ENCODE peak calls at places on chromosomes 3 and 15, in five cellular contexts. R is lower lobe of right lung, A is brain microvascular endothelial cell, U is mesothelial cell of epicardium, J is AG09309. G is an unnamed sample.

GRCh38 chr3:99544819-99545281 is 93.5 kb upstream of the COL8A1 start:
- DNase-seq in A (peak), R (no peak), J (no peak), U (no peak), G (no peak)

GRCh38 chr3:8380904-8381704 is 120.5 kb upstream of the LMCD1 start:
- DNase-seq in J (no peak), U (no peak), R (no peak), A (no peak), G (no peak)

GRCh38 chr15:101463265-101463664 is 26.2 kb downstream of the PCSK6 start:
- DNase-seq in J (no peak), R (no peak), U (no peak), A (no peak), G (no peak)

GRCh38 chr3:144429719-144430121 is 458.1 kb downstream of the DIPK2A start:
- DNase-seq in U (no peak), J (peak), A (no peak), R (no peak), G (no peak)

GRCh38 chr3:100144255-100144866 is 30.1 kb upstream of the FILIP1L start:
- DNase-seq in R (no peak), A (no peak), U (no peak), J (no peak), G (no peak)

GRCh38 chr3:10410383-10411002 is 89.6 kb upstream of the SEC13 start:
- DNase-seq in J (no peak), A (no peak), U (no peak), R (peak), G (no peak)

GRCh38 chr3:80750637-80751036 is 982.8 kb upstream of the ROBO1 start:
- DNase-seq in A (peak), J (no peak), U (no peak), R (no peak), G (no peak)

GRCh38 chr15:88258021-88258641 is 1.6 kb upstream of the NTRK3 start:
- DNase-seq in A (no peak), R (no peak), J (no peak), U (no peak), G (no peak)

GRCh38 chr3:74624301-74624700 is 9.8 kb upstream of the CNTN3 start:
- DNase-seq in U (no peak), A (no peak), J (peak), R (no peak), G (no peak)

GRCh38 chr3:113698213-113698742 is 1.8 kb upstream of the USF3 start:
- DNase-seq in A (no peak), J (no peak), U (no peak), R (no peak), G (no peak)

GRCh38 chr3:156811092-156811862 is 14.9 kb upstream of the LEKR1 start:
- DNase-seq in U (no peak), R (no peak), A (no peak), J (peak), G (no peak)

GRCh38 chr3:49911611-49912010 is 7.9 kb upstream of the MST1R start:
- DNase-seq in J (no peak), R (no peak), A (no peak), U (no peak), G (no peak)

GRCh38 chr3:112811150-112811884 is 35.3 kb downstream of the CD200R1L start:
- DNase-seq in R (no peak), U (peak), A (peak), J (peak), G (no peak)

GRCh38 chr15:41512078-41512394 is 1.6 kb downstream of the LTK start:
- DNase-seq in U (no peak), A (no peak), J (no peak), R (no peak), G (no peak)

GRCh38 chr3:19891740-19892139 is 42.3 kb downstream of the EFHB start:
- DNase-seq in A (peak), U (no peak), J (no peak), R (no peak), G (no peak)

GRCh38 chr3:105899528-105899927 is 30.7 kb upstream of the CBLB start:
- DNase-seq in R (no peak), A (no peak), U (no peak), J (peak), G (no peak)

GRCh38 chr15:95511680-95512079 is 818.8 kb upstream of the NR2F2 start:
- DNase-seq in J (no peak), R (no peak), A (no peak), U (no peak), G (no peak)

GRCh38 chr3:117439812-117440211 is 730.2 kb downstream of the TUSC7 start:
- DNase-seq in A (peak), R (no peak), U (no peak), J (no peak), G (no peak)

GRCh38 chr15:63013052-63013808 is 29.3 kb upstream of the TPM1 start:
- DNase-seq in U (no peak), R (no peak), A (peak), J (no peak), G (no peak)

GRCh38 chr3:175777495-175777894 is 918.4 kb downstream of the NAALADL2 start:
- DNase-seq in U (no peak), J (peak), R (no peak), A (no peak), G (no peak)

GRCh38 chr15:40731034-40731433 is 24.0 kb downstream of the RMDN3 start:
- DNase-seq in A (no peak), U (no peak), R (no peak), J (no peak), G (no peak)

GRCh38 chr3:37988931-37989525 is 1.6 kb upstream of the VILL start:
- DNase-seq in R (no peak), U (no peak), J (no peak), A (no peak), G (no peak)

GRCh38 chr15:62606376-62607164 is 436.0 kb upstream of the TPM1 start:
- DNase-seq in U (no peak), J (peak), R (no peak), A (peak), G (no peak)

GRCh38 chr15:94791008-94791407 is 559.6 kb downstream of the MCTP2 start:
- DNase-seq in A (no peak), U (no peak), J (no peak), R (no peak), G (no peak)

GRCh38 chr3:42130007-42130328 is 38.8 kb downstream of the TRAK1 start:
- DNase-seq in R (no peak), U (no peak), J (no peak), A (no peak), G (no peak)

GRCh38 chr3:129238945-129239705 is 10.3 kb upstream of the COPG1 start:
- DNase-seq in A (no peak), R (peak), J (peak), U (no peak), G (no peak)

GRCh38 chr15:96273317-96274086 is 57.0 kb upstream of the NR2F2 start:
- DNase-seq in R (no peak), A (peak), J (peak), U (no peak), G (no peak)

GRCh38 chr3:31652296-31652695 is 119.6 kb downstream of the STT3B start:
- DNase-seq in A (no peak), U (no peak), J (no peak), R (no peak), G (no peak)

GRCh38 chr3:194132465-194133358 is 3.2 kb upstream of the HES1 start:
- DNase-seq in J (no peak), A (no peak), R (no peak), U (no peak), G (no peak)

GRCh38 chr3:30622047-30622545 is 15.7 kb downstream of the TGFBR2 start:
- DNase-seq in R (no peak), U (no peak), J (no peak), A (no peak), G (no peak)

GRCh38 chr15:60672400-60672799 is 193.5 kb upstream of the ICE2 start:
- DNase-seq in A (no peak), J (no peak), R (no peak), U (no peak), G (no peak)

GRCh38 chr15:35514759-35515158 is 31.2 kb downstream of the DPH6 start:
- DNase-seq in A (peak), J (peak), U (no peak), R (no peak), G (no peak)

GRCh38 chr3:47802734-47803477 is at the start of gene DHX30:
- DNase-seq in R (peak), U (peak), J (no peak), A (peak), G (peak)

GRCh38 chr3:144763878-144764454 is 792.3 kb downstream of the DIPK2A start:
- DNase-seq in U (no peak), R (no peak), A (no peak), J (no peak), G (no peak)

GRCh38 chr3:1068985-1069384 is 23.8 kb upstream of the CNTN6 start:
- DNase-seq in U (no peak), R (no peak), A (no peak), J (no peak), G (no peak)

DNA sequence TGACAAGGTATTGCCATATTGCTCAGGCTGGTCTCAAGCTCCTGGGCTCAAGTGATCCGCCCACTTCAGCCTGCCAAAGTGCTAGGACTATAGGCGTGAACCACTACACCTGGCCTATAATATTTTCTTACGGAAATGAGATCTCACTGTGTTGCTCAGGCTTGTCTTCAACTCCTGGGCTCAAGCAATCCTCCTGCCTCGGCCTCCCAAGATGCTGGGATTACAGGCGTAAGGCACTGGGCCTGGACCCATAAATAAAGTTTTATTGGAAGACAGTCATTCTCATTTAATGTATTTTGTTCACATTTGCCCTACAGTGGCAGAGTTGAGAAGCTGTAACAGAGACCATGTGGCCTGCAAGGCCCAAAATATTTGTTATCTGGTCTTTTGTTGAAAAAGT is 142.1 kb downstream of the RBPMS2 start:
- DNase-seq in R (no peak), A (no peak), J (no peak), U (no peak), G (no peak)
- TF ChIP-seq CTCF in R (no peak), A (no peak), J (no peak), U (no peak), G (no peak)

GRCh38 chr3:168847293-168847883 is 751.7 kb upstream of the GOLIM4 start:
- DNase-seq in A (peak), R (no peak), J (no peak), U (no peak), G (no peak)
- TF ChIP-seq CTCF in A (peak), R (peak), J (peak), U (peak), G (peak)

DNA sequence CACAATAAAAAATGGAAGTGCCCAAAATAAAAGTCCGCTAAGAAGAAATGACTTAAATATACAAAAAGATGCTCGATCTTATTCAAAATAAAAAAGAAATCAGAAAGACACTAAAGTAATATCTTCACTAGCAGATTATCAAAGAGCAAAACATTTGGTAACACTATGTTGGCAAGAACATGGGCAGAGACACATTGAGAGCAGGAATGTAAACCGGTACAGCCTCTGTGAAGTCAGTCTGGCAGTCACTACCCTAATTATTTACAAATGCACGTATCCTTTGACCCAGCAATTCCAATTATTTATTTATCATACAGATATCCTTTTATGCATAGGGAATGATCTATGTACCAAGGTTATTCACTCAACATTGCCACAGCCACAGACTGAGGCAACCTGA is 34.5 kb downstream of the TBL1XR1 start:
- DNase-seq in A (no peak), R (no peak), U (no peak), J (no peak), G (no peak)
- TF ChIP-seq CTCF in A (no peak), R (no peak), U (no peak), J (no peak), G (no peak)

DNA sequence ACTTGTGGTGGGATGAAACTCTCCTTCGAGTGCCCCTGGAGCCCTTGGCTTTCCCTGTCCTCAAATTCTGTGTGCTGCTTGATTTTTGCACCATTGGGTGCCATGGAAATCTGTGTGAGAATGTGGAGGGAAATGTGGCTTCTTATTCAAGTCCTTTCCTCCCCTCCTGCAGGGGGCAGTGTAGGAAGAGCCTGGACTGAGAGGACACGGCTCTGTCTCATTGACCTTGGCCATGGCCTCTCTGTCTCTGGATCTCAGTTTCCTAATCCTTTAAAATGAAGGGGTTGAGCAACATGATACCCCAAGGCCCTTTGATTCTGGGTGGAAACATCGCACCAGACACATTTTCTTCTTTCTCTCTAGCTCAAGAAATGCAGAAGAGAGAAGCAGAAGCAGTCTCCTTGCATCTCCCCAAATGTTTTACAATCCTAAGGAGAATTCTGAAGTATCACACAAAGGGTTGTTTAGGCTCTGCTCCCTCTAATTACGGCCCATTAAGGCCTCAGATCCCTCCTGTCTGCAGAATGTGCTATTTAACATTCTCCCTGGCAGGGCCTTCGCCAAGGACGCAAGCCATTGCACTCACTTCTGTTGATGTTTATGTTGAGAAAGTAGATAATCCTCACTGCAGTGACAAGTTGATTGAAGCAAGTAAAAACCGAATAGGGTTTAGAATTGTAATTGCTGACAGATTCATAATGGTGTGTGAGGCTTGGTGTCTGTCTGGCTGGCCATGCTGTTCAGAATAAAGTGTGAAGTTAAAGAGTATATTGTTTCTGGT is 169.1 kb downstream of the TPRG1 start:
- DNase-seq in U (no peak), R (no peak), J (no peak), A (no peak), G (no peak)
- TF ChIP-seq CTCF in U (no peak), R (no peak), J (peak), A (peak), G (no peak)

DNA sequence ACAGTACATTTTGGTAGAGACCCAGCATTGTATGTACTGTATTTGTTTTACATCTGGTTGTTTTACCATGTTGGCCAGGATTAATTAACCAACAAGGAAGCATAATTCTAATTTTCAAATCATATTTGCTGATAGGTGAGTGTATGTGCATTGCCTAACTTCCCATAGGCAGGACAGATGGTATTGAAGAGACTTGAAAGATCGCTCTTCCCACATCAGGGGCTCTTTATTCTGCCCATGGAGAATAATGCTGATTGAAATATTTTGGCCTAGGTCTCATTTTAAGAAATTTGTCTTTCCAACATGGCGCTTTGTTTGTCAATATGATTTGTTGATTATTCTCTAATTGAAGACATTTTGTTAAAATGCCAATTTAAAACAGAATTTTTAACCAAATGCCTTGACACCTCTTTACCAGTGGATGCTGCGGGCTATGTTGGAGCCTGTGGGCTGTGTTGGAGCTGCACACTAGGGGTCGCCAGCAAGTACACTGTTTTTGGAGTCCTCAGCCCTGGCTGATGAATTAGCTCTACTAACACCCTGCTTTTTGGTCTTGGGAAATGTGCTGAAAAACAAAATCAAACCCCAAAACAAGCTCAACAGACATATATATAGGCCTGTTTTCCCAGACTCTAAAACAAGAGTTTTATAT is 5.3 kb downstream of the P2RY12 start:
- DNase-seq in A (peak), J (no peak), R (no peak), U (peak), G (no peak)
- TF ChIP-seq CTCF in A (peak), J (peak), R (peak), U (peak), G (peak)

DNA sequence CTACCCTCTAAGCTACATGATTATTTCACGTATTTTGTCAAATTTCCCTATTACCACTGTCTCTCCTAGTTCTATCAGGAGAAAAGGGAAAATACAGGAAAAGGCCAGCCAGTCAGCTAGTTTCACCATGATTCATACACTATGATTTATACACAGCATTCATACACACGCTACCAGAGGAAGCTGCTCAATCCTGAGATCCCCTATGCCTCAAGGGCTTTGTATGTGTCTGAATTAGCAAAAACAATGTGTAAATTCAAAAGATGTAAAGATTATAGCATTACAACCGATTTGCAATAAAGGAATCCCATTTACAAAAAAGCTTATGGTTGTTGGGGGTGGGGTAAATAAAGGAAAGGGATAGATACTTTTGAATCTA is 3.1 kb upstream of the ACKR4 start:
- DNase-seq in A (peak), J (no peak), U (no peak), R (no peak), G (no peak)
- TF ChIP-seq CTCF in A (no peak), J (no peak), U (no peak), R (no peak), G (no peak)